ENCODE peak calls at places on chromosomes 11 and 22, in six cellular contexts. Y is foreskin fibroblast, S is body of pancreas, C is left ventricle myocardium inferior, F is AG04450, A is cardiac muscle cell. Q is an unnamed sample.

GRCh38 chr11:65583589-65583988 is 7.7 kb downstream of the EHBP1L1 start:
- DNase-seq in C (no peak), A (no peak), F (no peak), Y (no peak), S (no peak), Q (no peak)

GRCh38 chr11:76329983-76330382 is 50.9 kb downstream of the THAP12 start:
- DNase-seq in C (no peak), S (no peak), A (no peak), F (no peak), Y (no peak), Q (no peak)

GRCh38 chr11:44804449-44805151 is 77.8 kb downstream of the TSPAN18 start:
- DNase-seq in S (no peak), Y (no peak), A (peak; percentile 25), C (no peak), F (no peak), Q (no peak)

GRCh38 chr11:33234397-33235168 is 22.6 kb upstream of the HIPK3 start:
- DNase-seq in A (peak; percentile 29), F (no peak), C (no peak), S (no peak), Y (peak; percentile 9), Q (no peak)

GRCh38 chr11:48036466-48036865 is 56.1 kb downstream of the PTPRJ start:
- DNase-seq in S (no peak), C (no peak), Y (peak; percentile 57), A (peak; percentile 72), F (peak; percentile 38), Q (no peak)

GRCh38 chr11:69003301-69003865 is 9.7 kb downstream of the MRGPRF start:
- DNase-seq in F (no peak), A (no peak), S (no peak), Y (no peak), C (no peak), Q (no peak)

GRCh38 chr22:44442856-44443595 is 55.0 kb downstream of the RTL6 start:
- DNase-seq in A (no peak), S (no peak), F (no peak), Y (no peak), C (no peak), Q (no peak)

GRCh38 chr11:7436146-7436545 is 49.2 kb upstream of the OLFML1 start:
- DNase-seq in A (no peak), F (no peak), Y (no peak), C (no peak), S (no peak), Q (no peak)

GRCh38 chr22:49740242-49740641 is 87.4 kb downstream of the BRD1 start:
- DNase-seq in Y (no peak), C (no peak), A (no peak), F (no peak), S (no peak), Q (no peak)

GRCh38 chr22:27480487-27480886 is 321.1 kb downstream of the MN1 start:
- DNase-seq in S (no peak), F (no peak), C (no peak), Y (no peak), A (no peak), Q (no peak)

GRCh38 chr11:45151362-45151982 is 5.0 kb downstream of the PRDM11 start:
- DNase-seq in F (no peak), C (no peak), A (no peak), S (no peak), Y (no peak), Q (no peak)

GRCh38 chr11:72314600-72315386 is 70.8 kb upstream of the PHOX2A start:
- DNase-seq in C (no peak), S (no peak), Y (no peak), A (no peak), F (no peak), Q (no peak)

GRCh38 chr11:22792497-22792896 is 37.1 kb downstream of the SVIP start:
- DNase-seq in S (no peak), A (peak; percentile 82), C (no peak), Y (peak; percentile 57), F (no peak), Q (peak; percentile 21)

GRCh38 chr22:44497218-44497903 is 672 bp downstream of the RTL6 start:
- DNase-seq in S (peak; percentile 40), A (peak; percentile 45), F (no peak), C (no peak), Y (peak; percentile 66), Q (no peak)

GRCh38 chr11:1306186-1307162 is 3.0 kb downstream of the TOLLIP start:
- DNase-seq in A (no peak), Y (no peak), S (no peak), C (no peak), F (no peak), Q (no peak)

GRCh38 chr11:93194673-93195291 is 3.0 kb downstream of the SLC36A4 start:
- DNase-seq in F (no peak), S (no peak), A (no peak), Y (no peak), C (no peak), Q (no peak)

GRCh38 chr11:47617417-47617809 is 23.2 kb upstream of the C1QTNF4 start:
- DNase-seq in S (no peak), F (peak; percentile 44), Y (peak; percentile 74), A (peak; percentile 46), C (no peak), Q (peak; percentile 25)

GRCh38 chr11:8234425-8234821 is 29.3 kb downstream of the LMO1 start:
- DNase-seq in F (no peak), S (no peak), C (no peak), Y (no peak), A (no peak), Q (peak; percentile 39)

GRCh38 chr11:5288912-5289525 is 12.7 kb downstream of the OR51B4 start:
- DNase-seq in F (no peak), C (no peak), S (no peak), Y (peak; percentile 36), A (no peak), Q (no peak)

GRCh38 chr22:41479671-41480396 is 10.9 kb downstream of the ACO2 start:
- DNase-seq in S (no peak), Y (peak; percentile 60), C (no peak), A (peak; percentile 38), F (no peak), Q (peak; percentile 12)

GRCh38 chr11:10324474-10324873 is 19.6 kb downstream of the ADM start:
- DNase-seq in S (no peak), Y (peak; percentile 61), A (peak; percentile 27), F (no peak), C (no peak), Q (peak; percentile 30)

GRCh38 chr11:10350341-10350740 is 45.5 kb downstream of the ADM start:
- DNase-seq in C (no peak), S (no peak), Y (peak; percentile 89), F (no peak), A (peak; percentile 70), Q (peak; percentile 75)

GRCh38 chr11:10519630-10520029 is 21.4 kb downstream of the RNF141 start:
- DNase-seq in C (no peak), F (no peak), S (no peak), A (no peak), Y (no peak), Q (no peak)

GRCh38 chr11:82927264-82927880 is 25.8 kb downstream of the DDIAS start:
- DNase-seq in F (peak; percentile 24), A (peak; percentile 66), S (no peak), Y (peak; percentile 77), C (no peak), Q (peak; percentile 73)

GRCh38 chr22:20567993-20568417 is 60.6 kb downstream of the MED15 start:
- DNase-seq in Y (peak; percentile 85), A (peak; percentile 61), F (no peak), S (no peak), C (peak; percentile 14), Q (peak; percentile 48)
- TF ChIP-seq CTCF in Y (peak; percentile 64), A (peak; percentile 52), F (peak; percentile 64), S (no peak), C (peak; percentile 41), Q (peak; percentile 27)

GRCh38 chr22:23242473-23243001 is 62.2 kb downstream of the BCR start:
- DNase-seq in F (no peak), S (no peak), A (no peak), C (no peak), Y (no peak), Q (no peak)
- TF ChIP-seq CTCF in F (peak; percentile 37), S (no peak), A (peak; percentile 5), C (no peak), Y (no peak), Q (no peak)

GRCh38 chr22:25061134-25061533 is 108.6 kb downstream of the KIAA1671 start:
- DNase-seq in F (no peak), C (no peak), Y (no peak), A (no peak), S (no peak), Q (no peak)

GRCh38 chr22:25061605-25062377 is 109.3 kb downstream of the KIAA1671 start:
- DNase-seq in A (no peak), C (no peak), S (no peak), F (no peak), Y (no peak), Q (peak; percentile 56)

GRCh38 chr22:25059438-25059837 is 106.9 kb downstream of the KIAA1671 start:
- DNase-seq in F (no peak), Y (no peak), S (no peak), A (no peak), C (no peak), Q (no peak)

GRCh38 chr22:25062378-25063095 is 110.0 kb downstream of the KIAA1671 start:
- DNase-seq in F (no peak), C (no peak), S (no peak), A (no peak), Y (no peak), Q (no peak)

DNA sequence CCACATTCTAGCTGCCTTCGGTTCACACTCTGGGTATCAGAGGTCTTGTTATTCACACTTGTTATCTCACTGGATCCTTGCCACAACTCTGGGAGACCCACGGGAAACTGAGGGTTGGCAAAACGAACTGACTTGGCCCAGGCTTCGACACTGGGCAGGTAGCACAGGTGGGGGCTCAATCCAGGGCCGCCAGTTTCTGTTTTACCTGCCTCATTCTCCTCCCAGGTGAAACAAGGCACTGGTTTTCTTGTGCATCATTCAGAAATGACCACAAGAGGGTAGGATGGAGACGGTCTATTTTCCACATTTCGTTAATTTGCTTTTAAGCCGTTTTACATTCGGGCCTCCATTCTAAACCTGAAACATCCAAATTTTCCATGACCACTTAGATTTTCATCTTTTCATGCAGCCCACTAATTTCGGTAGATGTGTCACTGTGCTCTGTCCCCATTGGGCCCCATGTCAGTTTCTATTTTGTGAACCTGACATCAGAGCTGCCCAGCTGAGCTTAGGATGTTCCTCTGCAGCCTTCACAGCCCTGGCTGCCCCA is 108.1 kb downstream of the KIAA1671 start:
- DNase-seq in A (no peak), S (no peak), F (no peak), Y (no peak), C (no peak), Q (no peak)
- TF ChIP-seq CTCF in A (peak; percentile 21), S (no peak), F (no peak), Y (no peak), C (peak; percentile 32), Q (no peak)

GRCh38 chr11:115711021-115711420 is 206.8 kb upstream of the CADM1 start:
- DNase-seq in C (no peak), F (no peak), Y (no peak), S (no peak), A (no peak), Q (no peak)

GRCh38 chr11:115712296-115712695 is 208.1 kb upstream of the CADM1 start:
- DNase-seq in Y (no peak), F (no peak), S (no peak), A (no peak), C (no peak), Q (no peak)

GRCh38 chr11:115706735-115707134 is 202.5 kb upstream of the CADM1 start:
- DNase-seq in A (no peak), C (no peak), S (no peak), F (no peak), Y (no peak), Q (no peak)

GRCh38 chr11:115707180-115707905 is 203.1 kb upstream of the CADM1 start:
- DNase-seq in S (no peak), Y (no peak), C (no peak), F (no peak), A (no peak), Q (no peak)

GRCh38 chr11:115709297-115709696 is 205.1 kb upstream of the CADM1 start:
- DNase-seq in F (no peak), S (no peak), C (no peak), A (no peak), Y (no peak), Q (no peak)
- TF ChIP-seq CTCF in F (no peak), S (no peak), C (no peak), A (no peak), Y (no peak), Q (no peak)

Q was measured in MCF 10A.